ENCODE peak calls at places on chromosomes 12 and 14, in six cellular contexts. Z, P, E, N, D and J are unnamed samples. For H3K4me1, the result is how much of the 10 kb centered on the place peaks cover.

GRCh38 chr12:62808166-62808879 is 126.6 kb downstream of the PPM1H start:
- DNase-seq in Z (no peak), P (no peak), E (no peak), N (no peak), D (no peak), J (no peak)

GRCh38 chr12:88993655-88994054 is 358.6 kb downstream of the DUSP6 start:
- DNase-seq in Z (peak), P (peak), E (no peak), N (no peak), D (no peak), J (peak)

GRCh38 chr14:102951799-102952198 is 29.3 kb downstream of the AMN start:
- DNase-seq in Z (no peak), P (no peak), E (no peak), N (no peak), D (no peak), J (peak)

GRCh38 chr14:76644875-76645518 is 116.3 kb upstream of the VASH1 start:
- DNase-seq in Z (peak), P (peak), E (peak), N (peak), D (no peak), J (no peak)

GRCh38 chr14:60250318-60251035 is 1.5 kb downstream of the PPM1A start:
- DNase-seq in Z (no peak), P (no peak), E (no peak), N (peak), D (no peak), J (peak)

GRCh38 chr12:130715150-130715995 is 726 bp downstream of the RIMBP2 start:
- DNase-seq in Z (peak), P (no peak), E (no peak), N (peak), D (no peak), J (no peak)

GRCh38 chr14:36654185-36655053 is 7.2 kb upstream of the PAX9 start:
- DNase-seq in Z (no peak), P (no peak), E (no peak), N (no peak), D (no peak), J (no peak)

GRCh38 chr14:103188691-103189480 is 65.6 kb downstream of the TNFAIP2 start:
- DNase-seq in Z (peak), P (no peak), E (peak), N (peak), D (peak), J (no peak)

GRCh38 chr14:89654998-89655397 is 238.0 kb upstream of the FOXN3 start:
- DNase-seq in Z (no peak), P (no peak), E (no peak), N (no peak), D (no peak), J (peak)

GRCh38 chr14:68638056-68638816 is 154.6 kb downstream of the ZFP36L1 start:
- DNase-seq in Z (no peak), P (no peak), E (no peak), N (peak), D (no peak), J (no peak)

GRCh38 chr14:83534995-83535394 is 1994.9 kb upstream of the FLRT2 start:
- DNase-seq in Z (no peak), P (no peak), E (no peak), N (no peak), D (no peak), J (no peak)

DNA sequence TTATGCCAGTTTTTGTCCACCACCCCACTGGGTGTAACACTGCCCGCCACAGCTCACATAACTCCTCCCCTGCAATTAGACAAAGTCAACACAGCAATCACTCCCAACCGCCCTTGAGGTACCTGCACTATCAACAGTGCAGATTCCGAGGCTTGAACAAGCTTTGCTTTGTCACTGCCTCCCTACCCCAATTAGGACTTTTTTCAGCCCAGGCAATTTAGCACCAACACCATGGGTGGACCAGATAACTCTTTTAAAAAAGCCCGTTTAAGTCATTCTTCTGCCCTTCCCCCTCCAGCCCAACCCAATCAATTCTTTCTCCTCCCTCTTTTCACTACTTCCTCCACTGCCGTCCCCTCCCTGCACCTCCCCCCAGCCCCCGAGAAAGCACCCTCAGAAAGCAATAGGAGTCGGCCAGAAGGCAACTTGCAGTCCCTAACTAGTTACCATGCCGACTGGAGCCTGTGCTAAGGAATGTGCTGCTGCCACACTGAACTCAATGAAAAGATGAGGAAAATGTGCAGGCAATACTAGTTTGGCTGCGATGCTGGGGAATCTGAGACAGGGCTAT is 45.7 kb upstream of the OTX2 start:
- DNase-seq in Z (peak), P (peak), E (no peak), N (no peak), D (no peak), J (no peak)
- H3K4me3 ChIP-seq in Z (peak), P (peak), E (no peak), N (no peak), D (no peak), J (no peak)

DNA sequence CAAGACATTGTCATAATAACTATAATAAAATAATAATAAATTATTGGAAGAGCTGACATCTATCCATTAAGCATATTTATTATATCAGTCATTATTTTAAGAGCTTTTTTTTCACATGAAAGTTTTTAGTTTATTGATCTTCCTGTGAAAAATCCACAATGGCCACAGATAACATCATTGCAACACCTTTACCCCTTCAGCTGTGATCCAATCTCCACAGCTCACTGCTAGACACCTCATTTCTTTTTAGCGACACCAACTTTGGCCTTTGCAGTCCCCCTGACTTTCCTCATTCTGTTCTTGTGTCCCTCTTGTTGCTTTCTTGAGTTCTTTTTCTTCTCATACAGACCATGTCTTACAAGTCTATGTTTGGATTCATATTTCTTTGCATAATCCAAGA is 67.4 kb downstream of the STON2 start:
- DNase-seq in Z (no peak), P (no peak), E (no peak), N (no peak), D (no peak), J (no peak)
- H3K4me1 ChIP-seq in Z (under half), P (under half), E (under half), N (under half), D (under half), J (under half)

DNA sequence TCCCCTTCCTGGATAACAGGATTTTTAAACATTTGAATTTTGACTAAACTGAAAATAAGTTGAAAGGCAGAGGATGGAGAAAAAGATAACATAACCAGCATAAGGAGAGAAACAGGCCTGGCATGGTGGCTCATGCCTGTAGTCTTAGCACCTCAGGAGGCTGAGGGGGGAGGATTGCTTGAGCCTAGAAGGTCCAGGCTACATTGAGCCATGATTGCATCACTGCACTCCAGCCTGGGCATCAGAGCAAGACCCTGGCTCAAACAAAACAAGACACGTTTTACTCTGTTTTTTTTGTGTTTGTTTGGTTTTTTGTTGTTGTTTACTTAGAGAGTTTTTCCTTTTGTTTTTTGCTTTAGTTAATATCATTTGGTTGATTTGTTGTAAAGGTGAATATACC is 8.7 kb downstream of the AKAP6 start:
- DNase-seq in Z (no peak), P (no peak), E (no peak), N (peak), D (no peak), J (no peak)
- H3K27ac ChIP-seq in Z (no peak), P (no peak), E (no peak), N (no peak), D (no peak), J (no peak)

GRCh38 chr12:31120392-31121008 is 46.8 kb downstream of the DDX11 start:
- DNase-seq in Z (no peak), P (no peak), E (no peak), N (no peak), D (no peak), J (no peak)
- H3K4me3 ChIP-seq in Z (no peak), P (peak), E (no peak), N (no peak), D (peak), J (no peak)

GRCh38 chr12:3139760-3140159 is 62.6 kb downstream of the TSPAN9 start:
- DNase-seq in Z (no peak), P (no peak), E (no peak), N (no peak), D (no peak), J (no peak)
- H3K4me1 ChIP-seq in Z (under half), P (under half), E (under half), N (under half), D (under half), J (under half)

GRCh38 chr12:57103856-57104255 is 7.3 kb downstream of the STAT6 start:
- DNase-seq in Z (no peak), P (no peak), E (no peak), N (no peak), D (no peak), J (peak)
- H3K27ac ChIP-seq in Z (no peak), P (no peak), E (no peak), N (no peak), D (no peak), J (no peak)

GRCh38 chr12:99111600-99111999 is 466.5 kb downstream of the APAF1 start:
- DNase-seq in Z (no peak), P (no peak), E (no peak), N (no peak), D (no peak), J (no peak)
- H3K4me3 ChIP-seq in Z (no peak), P (no peak), E (no peak), N (no peak), D (no peak), J (no peak)